ENCODE peak calls at places on chromosome 17, in five cellular contexts. L is fibroblast of the aortic adventitia, S is GM10248, Z is tibial artery, U is GM12865. K is an unnamed sample.

GRCh38 chr17:45640141-45640850 is 143.8 kb upstream of the CRHR1 start:
- DNase-seq in L (peak), S (peak), Z (peak), U (peak), K (peak)

GRCh38 chr17:10295728-10296343 is 77.0 kb downstream of the MYH13 start:
- DNase-seq in L (peak), S (peak), Z (no peak), U (peak), K (peak)

GRCh38 chr17:68613739-68614298 is 12.7 kb upstream of the FAM20A start:
- DNase-seq in L (peak), S (peak), Z (no peak), U (peak), K (peak)

GRCh38 chr17:46971647-46972300 is 7.3 kb downstream of the RPRML start:
- DNase-seq in L (no peak), S (no peak), Z (no peak), U (no peak), K (no peak)

GRCh38 chr17:76314392-76315227 is 6.5 kb upstream of the QRICH2 start:
- DNase-seq in L (no peak), S (no peak), Z (peak), U (no peak), K (no peak)

GRCh38 chr17:35666967-35667552 is 64.4 kb upstream of the RASL10B start:
- DNase-seq in L (peak), S (no peak), Z (no peak), U (no peak), K (peak)

GRCh38 chr17:42660692-42661345 is 1.7 kb downstream of the TUBG2 start:
- DNase-seq in L (peak), S (no peak), Z (no peak), U (no peak), K (peak)

GRCh38 chr17:72940511-72940910 is 152.0 kb downstream of the SLC39A11 start:
- DNase-seq in L (no peak), S (no peak), Z (no peak), U (no peak), K (no peak)

GRCh38 chr17:73292031-73292531 is 19.7 kb downstream of the CDC42EP4 start:
- DNase-seq in L (peak), S (no peak), Z (peak), U (no peak), K (peak)

GRCh38 chr17:909642-910323 is 69.8 kb downstream of the NXN start:
- DNase-seq in L (no peak), S (no peak), Z (no peak), U (no peak), K (peak)

GRCh38 chr17:2704890-2705248 is 6.7 kb downstream of the CLUH start:
- DNase-seq in L (no peak), S (no peak), Z (no peak), U (no peak), K (no peak)

GRCh38 chr17:40022961-40023541 is 7.8 kb downstream of the CSF3 start:
- DNase-seq in L (no peak), S (no peak), Z (no peak), U (no peak), K (no peak)

GRCh38 chr17:8324132-8324531 is 14.1 kb downstream of the ARHGEF15 start:
- DNase-seq in L (no peak), S (no peak), Z (no peak), U (no peak), K (no peak)

GRCh38 chr17:21397341-21398050 is 21.3 kb downstream of the KCNJ12 start:
- DNase-seq in L (peak), S (no peak), Z (peak), U (no peak), K (peak)

DNA sequence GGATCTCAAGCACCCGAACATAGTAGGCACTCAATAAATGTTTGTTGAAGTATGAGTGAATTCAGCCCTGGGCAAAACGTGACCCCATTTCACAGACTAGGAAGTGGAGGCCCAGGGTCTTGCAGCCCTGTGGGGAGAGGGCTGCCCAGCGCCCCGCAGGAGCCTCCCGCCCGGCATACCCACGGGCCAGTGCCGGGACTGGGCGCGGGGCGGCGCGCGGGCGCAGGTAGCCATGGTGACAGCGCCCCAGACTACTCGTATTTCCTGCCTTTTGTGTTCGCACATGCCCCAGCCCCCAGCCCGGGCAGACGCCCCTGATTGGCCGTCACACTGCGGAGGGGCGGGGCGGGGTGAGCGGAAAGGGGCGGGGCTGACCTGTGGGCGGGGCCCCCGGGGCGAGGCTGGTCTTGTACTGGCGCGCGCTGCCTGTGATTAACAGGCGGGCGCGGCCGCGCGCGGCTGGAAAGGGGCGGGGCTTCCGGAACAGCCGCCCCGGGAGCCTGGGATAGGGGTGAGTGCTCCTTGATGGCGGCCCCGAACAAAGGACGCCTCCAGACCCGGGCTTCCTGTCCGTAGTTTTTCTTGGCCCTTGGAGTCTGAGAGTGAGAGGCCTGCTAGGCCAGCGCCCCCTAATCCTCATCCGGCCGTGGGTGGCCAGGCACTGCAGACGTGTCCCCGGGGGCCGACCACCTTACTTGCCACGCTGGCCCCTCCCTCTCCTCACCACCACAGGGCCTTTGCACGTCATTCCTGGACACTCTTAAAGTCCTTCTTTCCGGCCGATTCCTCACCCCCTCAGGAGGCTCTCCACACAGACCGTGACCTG is 71.0 kb downstream of the RAI1 start:
- DNase-seq in L (peak), S (peak), Z (peak), U (peak), K (peak)
- TF ChIP-seq CTCF in L (no peak), S (peak), Z (peak), U (peak), K (no peak)

GRCh38 chr17:29931253-29931932 is 1.4 kb upstream of the SSH2 start:
- DNase-seq in L (peak), S (peak), Z (peak), U (peak), K (peak)

GRCh38 chr17:29930399-29931010 is 477 bp upstream of the SSH2 start:
- DNase-seq in L (peak), S (no peak), Z (no peak), U (peak), K (peak)

GRCh38 chr17:29929006-29929543 is 953 bp downstream of the SSH2 start:
- DNase-seq in L (peak), S (no peak), Z (no peak), U (peak), K (peak)

GRCh38 chr17:29927546-29927945 is 2.5 kb downstream of the SSH2 start:
- DNase-seq in L (peak), S (no peak), Z (no peak), U (no peak), K (no peak)

DNA sequence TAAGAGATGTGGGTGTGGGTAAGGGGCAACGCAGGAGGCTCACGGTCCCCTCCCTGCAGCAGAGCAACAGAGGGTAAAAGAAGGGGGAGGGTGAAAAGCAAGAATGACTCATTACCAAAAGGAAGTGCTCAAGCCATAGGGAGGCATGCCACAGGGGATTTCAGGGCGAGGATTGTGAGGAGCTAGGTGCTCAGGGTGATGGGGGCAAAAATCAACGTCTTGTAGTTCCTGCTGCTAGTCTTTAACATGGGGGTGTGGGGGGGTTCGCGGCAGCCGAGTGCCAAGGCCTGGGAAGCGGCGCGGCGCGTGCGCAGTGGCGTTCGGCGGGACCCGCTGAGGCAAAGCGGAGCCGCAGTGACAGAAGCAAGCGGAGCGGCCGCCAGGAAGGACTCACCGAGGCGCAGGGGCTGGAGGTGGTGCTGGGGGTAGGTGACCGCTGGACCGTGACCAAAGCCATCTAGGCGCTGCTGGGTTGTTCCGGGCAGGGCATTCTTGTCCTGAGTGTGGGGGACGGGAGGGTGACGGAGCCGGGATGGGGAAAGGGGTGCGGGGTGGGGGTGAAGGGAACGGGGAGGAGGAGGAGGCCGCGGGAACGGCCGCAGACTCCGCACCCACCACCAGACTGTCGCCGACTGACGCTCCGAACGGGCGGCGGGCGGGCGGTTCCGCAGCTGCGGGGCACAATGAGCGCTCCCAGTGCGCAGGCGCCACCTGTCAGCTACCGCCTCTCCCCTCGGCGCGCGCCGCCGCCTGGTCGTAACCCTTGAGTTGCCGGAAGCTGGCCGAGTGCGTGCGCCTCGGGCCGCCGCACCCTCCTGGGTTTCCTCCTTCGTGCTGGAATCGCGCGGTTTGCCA is at the start of gene SSH2:
- DNase-seq in L (peak), S (peak), Z (peak), U (peak), K (peak)
- TF ChIP-seq CTCF in L (no peak), S (no peak), Z (no peak), U (no peak), K (no peak)

GRCh38 chr17:11797803-11798202 is 199.5 kb downstream of the ZNF18 start:
- DNase-seq in L (no peak), S (no peak), Z (no peak), U (no peak), K (no peak)
- TF ChIP-seq CTCF in L (peak), S (no peak), Z (no peak), U (peak), K (no peak)

GRCh38 chr17:81667754-81668153 is 1.2 kb downstream of the CCDC137 start:
- DNase-seq in L (no peak), S (no peak), Z (no peak), U (no peak), K (peak)
- TF ChIP-seq CTCF in L (no peak), S (no peak), Z (no peak), U (no peak), K (no peak)

GRCh38 chr17:50683434-50684287 is 24.1 kb downstream of the ANKRD40 start:
- DNase-seq in L (no peak), S (no peak), Z (peak), U (no peak), K (no peak)

GRCh38 chr17:50682938-50683337 is 24.8 kb downstream of the ANKRD40 start:
- DNase-seq in L (no peak), S (no peak), Z (peak), U (no peak), K (no peak)

GRCh38 chr17:50682441-50682840 is 25.3 kb downstream of the ANKRD40 start:
- DNase-seq in L (no peak), S (no peak), Z (peak), U (no peak), K (no peak)

GRCh38 chr17:50680126-50680525 is 27.6 kb downstream of the ANKRD40 start:
- DNase-seq in L (no peak), S (no peak), Z (peak), U (no peak), K (no peak)

GRCh38 chr17:50681260-50682200 is 26.2 kb downstream of the ANKRD40 start:
- DNase-seq in L (peak), S (no peak), Z (peak), U (peak), K (peak)
- TF ChIP-seq CTCF in L (peak), S (no peak), Z (peak), U (no peak), K (peak)

GRCh38 chr17:28357061-28357900 is at the start of gene POLDIP2:
- DNase-seq in L (peak), S (peak), Z (peak), U (peak), K (peak)
- TF ChIP-seq CTCF in L (no peak), S (no peak), Z (no peak), U (peak), K (no peak)

GRCh38 chr17:16463341-16464000 is 28.5 kb downstream of the LRRC75A start:
- DNase-seq in L (peak), S (no peak), Z (no peak), U (no peak), K (no peak)
- TF ChIP-seq CTCF in L (peak), S (no peak), Z (peak), U (no peak), K (no peak)

GRCh38 chr17:54901230-54901847 is 687 bp downstream of the TOM1L1 start:
- DNase-seq in L (peak), S (no peak), Z (no peak), U (no peak), K (peak)

GRCh38 chr17:54902017-54902416 is 1.4 kb downstream of the TOM1L1 start:
- DNase-seq in L (no peak), S (no peak), Z (no peak), U (no peak), K (no peak)

GRCh38 chr17:54899721-54900456 is 763 bp upstream of the TOM1L1 start:
- DNase-seq in L (no peak), S (no peak), Z (no peak), U (no peak), K (no peak)

GRCh38 chr17:54899201-54899600 is 1.5 kb upstream of the TOM1L1 start:
- DNase-seq in L (no peak), S (no peak), Z (no peak), U (no peak), K (no peak)

GRCh38 chr17:54900457-54901229 is at the start of gene TOM1L1:
- DNase-seq in L (peak), S (peak), Z (peak), U (peak), K (peak)
- TF ChIP-seq CTCF in L (no peak), S (no peak), Z (no peak), U (no peak), K (no peak)

GRCh38 chr17:33520404-33521032 is 227.4 kb upstream of the ASIC2 start:
- DNase-seq in L (no peak), S (peak), Z (peak), U (peak), K (peak)

GRCh38 chr17:33523577-33523981 is 230.5 kb upstream of the ASIC2 start:
- DNase-seq in L (no peak), S (no peak), Z (peak), U (peak), K (peak)

GRCh38 chr17:33521784-33522183 is 228.7 kb upstream of the ASIC2 start:
- DNase-seq in L (no peak), S (no peak), Z (no peak), U (peak), K (no peak)

GRCh38 chr17:33519692-33520091 is 226.6 kb upstream of the ASIC2 start:
- DNase-seq in L (no peak), S (no peak), Z (no peak), U (no peak), K (no peak)

GRCh38 chr17:33522623-33523022 is 229.5 kb upstream of the ASIC2 start:
- DNase-seq in L (no peak), S (no peak), Z (no peak), U (no peak), K (no peak)
- TF ChIP-seq CTCF in L (no peak), S (no peak), Z (no peak), U (no peak), K (no peak)

GRCh38 chr17:14334261-14334860 is 33.5 kb downstream of the HS3ST3B1 start:
- DNase-seq in L (peak), S (no peak), Z (no peak), U (no peak), K (no peak)
- TF ChIP-seq CTCF in L (no peak), S (no peak), Z (no peak), U (no peak), K (no peak)

K was measured in fibroblast of mammary gland.